ENCODE peak calls at places on chromosomes 4 and X, in five cellular contexts. T is endothelial cell of umbilical vein, R is neural progenitor cell, D is WTC11, K is GM04504. B is an unnamed sample.
A peak's percentile ranks its signal among the peaks of the same experiment; 100 is the strongest.

GRCh38 chr4:189293459-189293858 is 647.2 kb upstream of the FRG1 start:
- DNase-seq in T (no peak), R (no peak), D (no peak), K (no peak), B (no peak)

GRCh38 chr4:57426779-57427395 is 316.7 kb upstream of the IGFBP7 start:
- DNase-seq in T (peak; percentile 60), R (peak; percentile 89), D (peak; percentile 81), K (peak; percentile 44), B (peak; percentile 85)

GRCh38 chr4:84573335-84573734 is 9.6 kb upstream of the CDS1 start:
- DNase-seq in T (no peak), R (no peak), D (no peak), K (no peak), B (no peak)

GRCh38 chrX:22278375-22278774 is 5.7 kb downstream of the CBLL2 start:
- DNase-seq in T (no peak), R (no peak), D (no peak), K (no peak), B (no peak)

GRCh38 chr4:41619161-41619560 is 81.2 kb downstream of the LIMCH1 start:
- DNase-seq in T (no peak), R (peak; percentile 67), D (peak; percentile 59), K (no peak), B (no peak)

GRCh38 chr4:187335339-187335738 is 611.7 kb upstream of the FAT1 start:
- DNase-seq in T (no peak), R (no peak), D (no peak), K (no peak), B (no peak)

GRCh38 chrX:107562482-107562881 is 65.8 kb upstream of the PRPS1 start:
- DNase-seq in T (no peak), R (no peak), D (no peak), K (no peak), B (no peak)

GRCh38 chr4:95361696-95361965 is 187.1 kb downstream of the UNC5C start:
- DNase-seq in T (no peak), R (no peak), D (no peak), K (no peak), B (no peak)

GRCh38 chrX:73855546-73855945 is 292.5 kb downstream of the CHIC1 start:
- DNase-seq in T (peak; percentile 62), R (peak; percentile 73), D (peak; percentile 51), K (peak; percentile 58), B (peak; percentile 54)

GRCh38 chrX:26922278-26922677 is 540.9 kb downstream of the PPP4R3C start:
- DNase-seq in T (peak; percentile 35), R (no peak), D (no peak), K (peak; percentile 18), B (no peak)

GRCh38 chr4:84583871-84584373 is 995 bp downstream of the CDS1 start:
- DNase-seq in T (no peak), R (no peak), D (no peak), K (no peak), B (no peak)

GRCh38 chr4:83870551-83870950 is 334.6 kb downstream of the GPAT3 start:
- DNase-seq in T (no peak), R (no peak), D (no peak), K (no peak), B (no peak)

GRCh38 chrX:460116-460515 is 73.4 kb upstream of the PPP2R3B start:
- DNase-seq in T (no peak), R (no peak), D (no peak), K (no peak), B (no peak)

GRCh38 chr4:145437466-145437865 is 44.2 kb upstream of the SMAD1 start:
- DNase-seq in T (no peak), R (no peak), D (no peak), K (no peak), B (no peak)

GRCh38 chr4:71648448-71648847 is 135.4 kb downstream of the GC start:
- DNase-seq in T (no peak), R (no peak), D (no peak), K (no peak), B (no peak)

GRCh38 chr4:119209077-119209476 is 3.4 kb upstream of the USP53 start:
- DNase-seq in T (peak; percentile 83), R (no peak), D (no peak), K (peak; percentile 88), B (no peak)

GRCh38 chrX:31213941-31214340 is 142.1 kb upstream of the FTHL17 start:
- DNase-seq in T (peak; percentile 19), R (no peak), D (peak; percentile 14), K (no peak), B (no peak)

GRCh38 chr4:244471-244870 is 60.8 kb downstream of the ZNF732 start:
- DNase-seq in T (peak; percentile 35), R (peak; percentile 38), D (peak; percentile 59), K (no peak), B (peak; percentile 43)

GRCh38 chr4:4506961-4507360 is 34.9 kb downstream of the STX18 start:
- DNase-seq in T (no peak), R (no peak), D (no peak), K (no peak), B (no peak)

GRCh38 chr4:153364061-153364460 is 19.6 kb downstream of the MND1 start:
- DNase-seq in T (no peak), R (no peak), D (no peak), K (no peak), B (no peak)

GRCh38 chr4:56611501-56611900 is 69.6 kb downstream of the HOPX start:
- DNase-seq in T (no peak), R (no peak), D (no peak), K (peak; percentile 2), B (no peak)

GRCh38 chr4:98341309-98341708 is 80.1 kb downstream of the RAP1GDS1 start:
- DNase-seq in T (no peak), R (no peak), D (no peak), K (no peak), B (peak; percentile 73)

GRCh38 chr4:188463909-188464308 is 324.7 kb downstream of the TRIML1 start:
- DNase-seq in T (no peak), R (no peak), D (no peak), K (no peak), B (no peak)

GRCh38 chr4:74292111-74292870 is 16.0 kb upstream of the EPGN start:
- DNase-seq in T (no peak), R (no peak), D (no peak), K (no peak), B (no peak)

GRCh38 chrX:93874554-93874953 is 200.5 kb downstream of the FAM133A start:
- DNase-seq in T (no peak), R (peak; percentile 77), D (peak; percentile 31), K (no peak), B (peak; percentile 15)

GRCh38 chr4:36172650-36173049 is 71.7 kb downstream of the ARAP2 start:
- DNase-seq in T (no peak), R (no peak), D (no peak), K (no peak), B (no peak)

B was measured in glutamatergic neuron.